ENCODE peak calls at places on chromosomes 2 and 18, in ten cellular contexts. S is GM20000, C is endothelial cell, L is neural crest cell, Y is mammary epithelial cell, M is cardiac muscle cell, H is fibroblast of pulmonary artery, J is choroid plexus epithelial cell, P is A549, G is Calu3. I is an unnamed sample.

GRCh38 chr2:188519133-188519532 is 227.5 kb downstream of the GULP1 start:
- DNase-seq in S (no peak), P (no peak), L (no peak), J (peak), M (peak), G (no peak), Y (no peak), C (no peak), H (peak), I (no peak)

GRCh38 chr2:211035548-211036185 is 479.3 kb downstream of the CPS1 start:
- DNase-seq in S (peak), J (peak), Y (peak), M (peak), G (peak), C (peak), P (no peak), H (peak), L (peak), I (no peak)

GRCh38 chr2:30894498-30895119 is 87.4 kb upstream of the CAPN13 start:
- DNase-seq in H (no peak), S (no peak), C (no peak), G (no peak), Y (no peak), J (no peak), P (no peak), M (no peak), L (no peak), I (no peak)

GRCh38 chr2:1940660-1941059 is 196.3 kb upstream of the PXDN start:
- DNase-seq in L (no peak), J (peak), S (no peak), G (no peak), H (no peak), P (no peak), Y (no peak), M (no peak), C (no peak), I (no peak)

GRCh38 chr2:106104332-106105062 is 89.6 kb downstream of the UXS1 start:
- DNase-seq in C (peak), H (peak), S (peak), J (peak), M (peak), Y (peak), P (peak), G (peak), L (peak), I (peak)

GRCh38 chr2:101432411-101433181 is 42.3 kb downstream of the RFX8 start:
- DNase-seq in G (no peak), S (no peak), Y (no peak), J (no peak), P (no peak), C (no peak), H (peak), L (no peak), M (peak), I (no peak)

GRCh38 chr2:455046-455705 is 167.3 kb upstream of the ALKAL2 start:
- DNase-seq in S (no peak), M (no peak), H (no peak), G (no peak), P (no peak), Y (no peak), L (no peak), C (no peak), J (no peak), I (peak)

GRCh38 chr18:23442958-23443357 is 10.1 kb upstream of the RIOK3 start:
- DNase-seq in Y (no peak), C (no peak), J (peak), H (no peak), S (no peak), M (no peak), G (no peak), L (no peak), P (no peak), I (no peak)

GRCh38 chr2:128090909-128091690 is at the start of gene UGGT1:
- DNase-seq in S (peak), L (peak), H (peak), J (peak), P (peak), Y (peak), C (peak), G (peak), M (peak), I (peak)
- TF ChIP-seq CTCF in S (no peak), L (no peak), H (no peak), J (no peak), P (no peak), Y (no peak), C (no peak), G (no peak), M (no peak), I (no peak)

GRCh38 chr18:5556317-5556974 is 12.6 kb upstream of the EPB41L3 start:
- DNase-seq in L (no peak), C (no peak), M (peak), H (peak), G (no peak), P (no peak), S (no peak), Y (no peak), J (peak), I (no peak)
- TF ChIP-seq CTCF in L (no peak), C (no peak), M (peak), H (peak), G (no peak), P (no peak), S (no peak), Y (no peak), J (peak), I (no peak)

GRCh38 chr2:170396799-170397459 is 219.0 kb downstream of the MYO3B start:
- DNase-seq in L (no peak), M (peak), J (peak), P (no peak), Y (no peak), G (no peak), H (peak), C (no peak), S (peak), I (no peak)
- TF ChIP-seq CTCF in L (peak), M (peak), J (peak), P (peak), Y (no peak), G (no peak), H (peak), C (no peak), S (peak), I (no peak)

DNA sequence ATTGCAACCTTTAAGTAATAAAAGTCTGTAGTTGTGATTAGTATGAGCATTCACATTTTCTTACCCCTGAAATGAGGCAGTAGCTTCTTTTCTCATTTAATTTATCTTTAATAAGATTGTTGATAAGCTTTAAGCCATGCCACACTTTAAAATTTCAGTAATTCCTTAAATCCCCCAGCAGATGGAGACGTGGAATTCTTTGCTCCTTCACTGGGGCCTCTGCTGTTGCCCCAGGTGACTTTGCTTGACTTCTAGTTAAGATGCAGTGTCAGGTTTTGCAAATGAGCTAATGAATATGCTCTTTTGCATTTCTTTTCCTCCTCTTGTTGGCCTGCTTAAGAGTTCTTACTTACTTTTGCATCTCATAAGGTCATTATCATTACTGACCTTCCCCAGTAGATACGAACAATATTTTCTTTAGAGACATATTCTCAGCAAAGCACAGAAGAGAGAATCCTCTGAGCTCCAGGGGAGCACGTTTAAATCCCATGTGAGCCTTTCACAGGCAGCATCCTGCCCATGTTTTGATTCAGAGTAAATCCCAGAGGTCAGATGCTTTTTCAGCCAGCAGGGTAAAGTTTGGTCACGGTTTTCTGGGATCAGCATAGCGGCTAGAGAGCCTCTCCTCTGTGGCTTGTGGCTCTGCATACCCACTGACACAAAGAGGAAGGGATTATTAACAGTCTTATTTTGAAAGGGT is 222.9 kb downstream of the PTPRM start:
- DNase-seq in H (peak), G (peak), L (no peak), P (peak), Y (peak), S (peak), J (peak), C (peak), M (peak), I (no peak)
- TF ChIP-seq CTCF in H (peak), G (peak), L (peak), P (peak), Y (peak), S (no peak), J (peak), C (peak), M (peak), I (no peak)

GRCh38 chr2:176565641-176566323 is 296.5 kb downstream of the MTX2 start:
- DNase-seq in G (no peak), Y (no peak), J (no peak), C (no peak), M (no peak), P (no peak), S (no peak), H (no peak), L (no peak), I (no peak)
- TF ChIP-seq CTCF in G (no peak), Y (no peak), J (no peak), C (no peak), M (no peak), P (no peak), S (no peak), H (no peak), L (no peak), I (no peak)